ENCODE peak calls at places on chromosomes 6 and 20, in four cellular contexts. E, A, W and Y are unnamed samples.

GRCh38 chr6:150078788-150079187 is 9.9 kb upstream of the ULBP3 start:
- DNase-seq in E (no peak), A (no peak), W (peak; percentile 26), Y (no peak)

GRCh38 chr6:157432231-157432630 is 51.2 kb downstream of the ZDHHC14 start:
- DNase-seq in E (no peak), A (no peak), W (no peak), Y (no peak)

GRCh38 chr6:128280960-128281359 is 239.4 kb downstream of the PTPRK start:
- DNase-seq in E (no peak), A (peak; percentile 52), W (no peak), Y (no peak)

GRCh38 chr20:44615169-44615791 is 32.9 kb downstream of the PKIG start:
- DNase-seq in E (no peak), A (no peak), W (no peak), Y (no peak)

GRCh38 chr20:3910868-3911267 is 21.7 kb downstream of the PANK2 start:
- DNase-seq in E (no peak), A (no peak), W (no peak), Y (no peak)

GRCh38 chr20:3452127-3452526 is 18.7 kb upstream of the ATRN start:
- DNase-seq in E (no peak), A (no peak), W (no peak), Y (no peak)

GRCh38 chr6:36642913-36643817 is 35.3 kb upstream of the CDKN1A start:
- DNase-seq in E (no peak), A (peak; percentile 88), W (no peak), Y (peak; percentile 73)

GRCh38 chr6:119467478-119468081 is 118.0 kb upstream of the MAN1A1 start:
- DNase-seq in E (no peak), A (no peak), W (no peak), Y (no peak)

GRCh38 chr6:46490425-46491200 is 636 bp downstream of the RCAN2 start:
- DNase-seq in E (no peak), A (no peak), W (peak; percentile 35), Y (no peak)

GRCh38 chr6:31227143-31227542 is 44.7 kb downstream of the HLA-C start:
- DNase-seq in E (no peak), A (no peak), W (no peak), Y (no peak)

GRCh38 chr6:143634486-143634885 is 43.3 kb upstream of the PHACTR2 start:
- DNase-seq in E (no peak), A (no peak), W (no peak), Y (no peak)

GRCh38 chr6:118542184-118542952 is 5.7 kb upstream of the PLN start:
- DNase-seq in E (no peak), A (no peak), W (no peak), Y (no peak)

GRCh38 chr20:14951707-14952106 is 614.3 kb upstream of the FLRT3 start:
- DNase-seq in E (no peak), A (peak; percentile 20), W (no peak), Y (no peak)

DNA sequence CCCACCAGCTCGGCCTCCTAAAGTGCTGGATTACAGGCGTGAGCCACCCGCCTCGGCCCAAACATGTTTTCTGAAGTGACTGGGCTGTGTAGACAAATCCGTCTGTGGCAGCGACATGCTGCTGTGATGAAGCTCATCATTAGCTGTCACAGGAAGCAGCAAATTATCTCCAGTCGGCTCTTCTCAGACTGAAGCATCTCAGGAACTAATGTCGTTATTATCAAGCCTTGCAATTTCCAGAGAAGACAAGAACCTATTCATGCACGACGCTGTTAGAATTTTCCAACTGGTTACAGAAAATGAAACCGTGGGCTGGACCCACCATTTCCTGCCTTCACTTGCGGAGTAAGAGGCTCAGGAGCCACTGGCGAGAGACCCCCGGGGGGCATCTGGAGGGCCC is 17.2 kb upstream of the NTSR1 start:
- DNase-seq in E (no peak), A (no peak), W (no peak), Y (no peak)
- TF ChIP-seq REST in E (no peak), A (no peak), W (no peak), Y (no peak)

GRCh38 chr20:36401336-36401735 is 95.2 kb downstream of the DLGAP4 start:
- DNase-seq in E (no peak), A (no peak), W (no peak), Y (no peak)
- TF ChIP-seq BHLHE40 in E (no peak), A (no peak), W (no peak), Y (no peak)

GRCh38 chr6:27889275-27889627 is 22.9 kb downstream of the OR2B2 start:
- DNase-seq in E (no peak), A (no peak), W (no peak), Y (no peak)

GRCh38 chr6:27891300-27891913 is 20.8 kb downstream of the OR2B2 start:
- DNase-seq in E (no peak), A (no peak), W (no peak), Y (no peak)

GRCh38 chr6:27888576-27888975 is 23.6 kb downstream of the OR2B2 start:
- DNase-seq in E (no peak), A (no peak), W (no peak), Y (no peak)

GRCh38 chr6:27890351-27891299 is 21.6 kb downstream of the OR2B2 start:
- DNase-seq in E (peak; percentile 100), A (no peak), W (peak; percentile 69), Y (peak; percentile 94)

DNA sequence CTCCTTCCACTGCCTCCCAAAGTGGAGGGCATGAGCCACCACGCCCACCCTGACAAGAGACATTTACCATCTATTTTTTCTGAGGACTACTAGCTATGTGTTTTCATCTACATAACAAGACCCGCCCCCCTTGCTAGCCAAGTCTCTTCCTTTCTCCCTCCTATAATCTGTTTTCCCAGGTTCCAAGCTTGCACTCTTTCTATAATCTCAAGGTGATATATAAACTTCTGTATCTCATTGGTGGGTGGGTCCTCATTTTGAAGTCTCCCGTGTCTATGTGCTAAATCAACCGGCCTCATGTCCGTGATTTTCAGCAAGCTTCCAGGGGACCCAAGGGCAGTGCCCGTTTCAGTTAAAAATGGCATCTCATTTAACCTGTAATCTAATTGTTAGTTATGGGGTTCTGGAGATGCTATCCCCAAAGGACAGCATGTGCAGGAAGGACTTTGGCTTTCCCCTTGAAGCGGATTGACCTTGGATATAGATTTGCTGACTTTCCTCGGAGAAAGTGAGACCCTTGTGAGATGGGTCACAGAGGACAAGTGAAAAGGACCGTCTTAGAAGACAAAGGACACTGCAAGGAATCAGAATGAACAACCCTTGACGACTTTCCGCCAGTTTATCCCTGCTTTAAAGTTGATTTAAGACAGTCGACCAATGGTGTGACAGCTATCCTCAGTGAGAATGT is 22.4 kb downstream of the OR2B2 start:
- DNase-seq in E (no peak), A (no peak), W (no peak), Y (peak; percentile 37)
- TF ChIP-seq KDM1A in E (no peak), A (no peak), W (no peak), Y (no peak)

GRCh38 chr20:63499333-63499969 is 568 bp upstream of the EEF1A2 start:
- DNase-seq in E (no peak), A (no peak), W (no peak), Y (no peak)

GRCh38 chr20:63498950-63499332 is at the start of gene EEF1A2:
- DNase-seq in E (no peak), A (no peak), W (peak; percentile 85), Y (no peak)

GRCh38 chr20:63497138-63497945 is 1.5 kb downstream of the EEF1A2 start:
- DNase-seq in E (no peak), A (no peak), W (no peak), Y (no peak)

GRCh38 chr20:63496404-63497120 is 2.3 kb downstream of the EEF1A2 start:
- DNase-seq in E (no peak), A (no peak), W (no peak), Y (no peak)

DNA sequence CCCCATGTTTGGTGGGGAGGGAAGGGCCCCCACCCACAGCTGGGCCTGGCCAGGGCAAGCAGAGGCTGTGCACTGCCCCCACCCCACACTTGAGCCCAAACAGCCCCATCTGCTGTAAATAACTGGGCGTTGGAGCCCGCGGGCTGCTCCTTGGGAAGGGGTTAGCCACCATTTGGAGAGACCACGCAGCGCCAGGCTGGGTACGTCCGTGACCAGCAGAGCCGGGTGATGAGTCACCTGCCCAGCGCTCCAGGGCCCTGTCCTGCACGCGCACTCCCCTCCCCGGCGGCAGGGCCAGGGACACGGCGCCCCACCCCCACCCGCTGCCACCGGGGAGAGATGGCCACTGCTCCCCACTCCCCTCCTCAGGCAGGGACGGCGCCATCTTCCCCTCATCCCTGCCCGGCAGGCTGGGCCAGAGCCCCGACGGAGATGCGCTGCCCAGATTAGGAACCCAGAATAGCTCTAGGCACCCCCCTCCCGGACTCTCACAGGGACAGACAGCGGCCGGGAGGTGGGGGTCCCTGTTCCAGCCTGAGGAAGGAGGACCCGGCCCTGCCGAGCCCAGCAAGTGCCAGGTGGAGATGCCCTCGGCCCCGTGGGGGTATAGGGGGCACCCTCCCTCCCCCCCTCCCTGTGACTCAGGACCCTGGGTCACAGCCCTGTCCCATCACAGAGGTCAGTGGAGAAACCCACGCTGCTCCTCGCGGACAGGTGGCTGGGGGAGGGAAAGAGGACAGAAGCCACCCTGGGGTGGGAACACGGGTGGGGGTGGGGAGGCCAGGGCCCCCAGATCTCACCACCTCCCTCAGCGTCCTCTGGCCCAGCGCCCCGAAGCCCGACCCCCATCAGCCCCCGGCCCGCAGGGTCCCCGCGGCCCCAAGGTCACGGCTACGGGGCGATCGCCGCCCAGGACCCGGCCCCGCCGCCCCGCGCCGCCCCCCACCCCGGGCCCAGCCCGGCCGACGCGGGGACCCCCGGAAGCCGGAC is 642 bp downstream of the EEF1A2 start:
- DNase-seq in E (no peak), A (no peak), W (peak; percentile 65), Y (peak; percentile 62)
- TF ChIP-seq REST in E (no peak), A (no peak), W (no peak), Y (no peak)

GRCh38 chr6:138159246-138159645 is 2.5 kb upstream of the ARFGEF3 start:
- DNase-seq in E (no peak), A (no peak), W (no peak), Y (no peak)

GRCh38 chr6:138161118-138161433 is 663 bp upstream of the ARFGEF3 start:
- DNase-seq in E (no peak), A (no peak), W (no peak), Y (no peak)

GRCh38 chr6:138160329-138161117 is 1.2 kb upstream of the ARFGEF3 start:
- DNase-seq in E (no peak), A (no peak), W (no peak), Y (no peak)

GRCh38 chr6:138155443-138155842 is 6.3 kb upstream of the ARFGEF3 start:
- DNase-seq in E (no peak), A (no peak), W (no peak), Y (no peak)

DNA sequence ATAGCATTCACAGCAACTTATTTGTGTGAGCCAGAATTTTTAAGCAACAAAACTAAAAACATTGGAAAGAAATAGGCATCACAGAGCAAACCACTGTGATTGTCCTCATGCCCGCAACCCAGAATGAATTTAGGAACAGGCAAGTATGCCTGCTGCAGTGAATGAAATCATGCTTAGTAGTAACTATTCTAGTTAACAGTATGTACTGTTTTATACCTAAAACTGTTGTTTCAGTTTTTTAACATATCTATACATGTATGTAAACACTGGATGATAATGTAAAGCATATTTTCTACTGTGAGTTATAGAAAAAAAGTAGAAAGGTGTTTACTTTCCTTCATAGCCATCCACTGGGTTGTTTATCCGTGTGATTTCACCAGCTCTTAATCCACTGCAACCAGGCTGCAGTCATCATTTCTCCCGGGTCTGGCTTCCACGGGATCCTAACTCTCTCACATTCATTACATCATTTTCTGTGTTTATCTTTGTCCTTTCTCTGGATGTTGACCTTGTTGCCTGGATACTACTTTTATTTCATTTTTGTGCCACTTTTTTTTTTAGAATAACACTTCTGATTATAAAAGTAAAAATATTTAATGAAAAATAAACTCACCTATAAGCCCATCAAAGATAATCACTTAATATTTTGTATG is 3.6 kb upstream of the ARFGEF3 start:
- DNase-seq in E (no peak), A (no peak), W (no peak), Y (no peak)
- TF ChIP-seq BHLHE40 in E (no peak), A (no peak), W (no peak), Y (no peak)